ENCODE peak calls at places on chromosomes 13 and 19, in eight cellular contexts. U, X, J, Q, O, L, B and H are unnamed samples.

GRCh38 chr13:50707533-50708096 is 135.9 kb downstream of the DLEU7 start:
- DNase-seq in U (no peak), X (no peak), J (no peak), Q (no peak), O (no peak), L (no peak), B (no peak), H (no peak)

GRCh38 chr19:48970923-48971395 is 5.8 kb downstream of the FTL start:
- DNase-seq in U (peak), X (peak), J (peak), Q (no peak), O (peak), L (peak), B (peak), H (peak)

GRCh38 chr19:14146789-14147216 is 10.4 kb upstream of the ASF1B start:
- DNase-seq in U (no peak), X (no peak), J (no peak), Q (no peak), O (no peak), L (peak), B (no peak), H (no peak)

GRCh38 chr19:48815870-48816501 is 5.2 kb upstream of the BCAT2 start:
- DNase-seq in U (no peak), X (no peak), J (no peak), Q (no peak), O (no peak), L (no peak), B (no peak), H (peak)

GRCh38 chr19:29315566-29315965 is 102.6 kb upstream of the UQCRFS1 start:
- DNase-seq in U (no peak), X (no peak), J (no peak), Q (no peak), O (no peak), L (no peak), B (no peak), H (no peak)

GRCh38 chr13:31175847-31176536 is 14.3 kb upstream of the HSPH1 start:
- DNase-seq in U (no peak), X (no peak), J (no peak), Q (no peak), O (no peak), L (no peak), B (no peak), H (no peak)

GRCh38 chr19:47253467-47253881 is 2.9 kb upstream of the CCDC9 start:
- DNase-seq in U (no peak), X (no peak), J (no peak), Q (no peak), O (no peak), L (peak), B (no peak), H (no peak)

GRCh38 chr19:47432091-47432490 is 12.8 kb upstream of the MEIS3 start:
- DNase-seq in U (no peak), X (no peak), J (no peak), Q (no peak), O (no peak), L (no peak), B (no peak), H (no peak)

GRCh38 chr13:91142572-91142971 is 204.9 kb upstream of the MIR17HG start:
- DNase-seq in U (no peak), X (no peak), J (no peak), Q (no peak), O (no peak), L (no peak), B (no peak), H (no peak)

GRCh38 chr13:114065141-114065925 is 67.1 kb downstream of the RASA3 start:
- DNase-seq in U (peak), X (no peak), J (peak), Q (peak), O (peak), L (peak), B (no peak), H (peak)

GRCh38 chr13:76148374-76148773 is 512.2 kb downstream of the LMO7 start:
- DNase-seq in U (no peak), X (no peak), J (no peak), Q (no peak), O (no peak), L (no peak), B (no peak), H (no peak)

GRCh38 chr13:86581711-86582110 is 782.5 kb upstream of the SLITRK6 start:
- DNase-seq in U (no peak), X (no peak), J (no peak), Q (no peak), O (no peak), L (peak), B (no peak), H (no peak)

GRCh38 chr19:17156947-17157302 is 58.2 kb upstream of the USE1 start:
- DNase-seq in U (no peak), X (no peak), J (no peak), Q (no peak), O (no peak), L (no peak), B (no peak), H (no peak)
- TF ChIP-seq CTCF in U (no peak), X (no peak), J (no peak), Q (no peak), O (no peak), L (no peak), B (no peak), H (no peak)

GRCh38 chr13:52617070-52618060 is 24.9 kb upstream of the HNRNPA1L2 start:
- DNase-seq in U (peak), X (peak), J (peak), Q (no peak), O (peak), L (peak), B (peak), H (peak)
- TF ChIP-seq CTCF in U (no peak), X (no peak), J (no peak), Q (no peak), O (no peak), L (no peak), B (no peak), H (no peak)

GRCh38 chr19:861756-862528 is 2.5 kb downstream of the CFD start:
- DNase-seq in U (peak), X (no peak), J (no peak), Q (no peak), O (no peak), L (no peak), B (no peak), H (peak)
- TF ChIP-seq CTCF in U (no peak), X (no peak), J (no peak), Q (no peak), O (no peak), L (peak), B (no peak), H (no peak)

GRCh38 chr19:664913-665443 is 2.0 kb upstream of the RNF126 start:
- DNase-seq in U (peak), X (peak), J (peak), Q (no peak), O (peak), L (peak), B (peak), H (peak)
- TF ChIP-seq CTCF in U (peak), X (peak), J (peak), Q (peak), O (peak), L (peak), B (peak), H (peak)